ENCODE peak calls at places on chromosomes 6 and 20, in five cellular contexts. E is AG09319, M is KBM-7, Q is tibial nerve, S is hypothalamus. Z is an unnamed sample.

GRCh38 chr20:58453391-58453790 is 61.8 kb downstream of the APCDD1L start:
- DNase-seq in Q (no peak), M (no peak), S (no peak), E (no peak), Z (no peak)

GRCh38 chr6:167130712-167131684 is 8.1 kb downstream of the CCR6 start:
- DNase-seq in M (no peak), S (no peak), E (no peak), Q (no peak), Z (no peak)

GRCh38 chr20:64069614-64070243 is 6.7 kb downstream of the TCEA2 start:
- DNase-seq in M (no peak), Q (no peak), S (no peak), E (no peak), Z (no peak)

GRCh38 chr20:4519530-4519929 is 202.2 kb upstream of the PRND start:
- DNase-seq in E (no peak), Q (no peak), M (peak; percentile 53), S (no peak), Z (peak; percentile 65)

GRCh38 chr6:17193376-17193775 is 87.8 kb upstream of the RBM24 start:
- DNase-seq in S (no peak), M (no peak), E (no peak), Q (no peak), Z (no peak)

GRCh38 chr6:54198134-54198533 is 86.9 kb downstream of the MLIP start:
- DNase-seq in E (no peak), S (no peak), M (no peak), Q (no peak), Z (no peak)

GRCh38 chr6:16041327-16041726 is 87.6 kb upstream of the MYLIP start:
- DNase-seq in Q (no peak), S (no peak), E (no peak), M (no peak), Z (no peak)

GRCh38 chr6:22248513-22249308 is 48.1 kb downstream of the PRL start:
- DNase-seq in Q (no peak), M (no peak), S (no peak), E (no peak), Z (no peak)